ENCODE peak calls at places on chromosomes 6 and 20, in seven cellular contexts. V is dorsolateral prefrontal cortex; Z is right lobe of liver; K is mucosa of descending colon; P is AG09319; O is CD8-positive, alpha-beta T cell; N is AG09309. I is an unnamed sample.

GRCh38 chr6:38715016-38715809 is at the start of gene DNAH8:
- DNase-seq in V (no peak), Z (peak), K (no peak), P (no peak), O (no peak), N (no peak), I (no peak)

GRCh38 chr6:150924808-150925654 is 59.5 kb downstream of the MTHFD1L start:
- DNase-seq in V (no peak), Z (no peak), K (no peak), P (peak), O (no peak), N (peak), I (no peak)

GRCh38 chr20:50055524-50056083 is 57.3 kb downstream of the UBE2V1 start:
- DNase-seq in V (no peak), Z (no peak), K (no peak), P (no peak), O (no peak), N (no peak), I (no peak)

GRCh38 chr6:25193147-25193864 is 85.9 kb upstream of the CARMIL1 start:
- DNase-seq in V (no peak), Z (no peak), K (no peak), P (peak), O (no peak), N (peak), I (no peak)

GRCh38 chr6:26286168-26286854 is 78.7 kb upstream of the BTN3A2 start:
- DNase-seq in V (peak), Z (peak), K (peak), P (no peak), O (peak), N (no peak), I (no peak)

GRCh38 chr6:167350322-167350721 is 25.4 kb downstream of the TTLL2 start:
- DNase-seq in V (no peak), Z (no peak), K (no peak), P (no peak), O (no peak), N (no peak), I (no peak)

GRCh38 chr6:19549109-19549508 is 288.1 kb upstream of the ID4 start:
- DNase-seq in V (no peak), Z (no peak), K (no peak), P (no peak), O (no peak), N (no peak), I (no peak)

GRCh38 chr6:56511591-56511990 is 131.1 kb downstream of the DST start:
- DNase-seq in V (no peak), Z (no peak), K (no peak), P (no peak), O (no peak), N (no peak), I (no peak)

GRCh38 chr20:14879839-14880238 is 542.4 kb upstream of the FLRT3 start:
- DNase-seq in V (no peak), Z (no peak), K (no peak), P (no peak), O (no peak), N (no peak), I (no peak)

GRCh38 chr20:46651091-46651962 is at the start of gene SLC13A3:
- DNase-seq in V (no peak), Z (no peak), K (no peak), P (no peak), O (no peak), N (no peak), I (no peak)

GRCh38 chr6:37731888-37732287 is 34.2 kb upstream of the MDGA1 start:
- DNase-seq in V (no peak), Z (no peak), K (no peak), P (no peak), O (peak), N (no peak), I (no peak)

GRCh38 chr6:148677594-148678476 is 69.0 kb upstream of the UST start:
- DNase-seq in V (no peak), Z (no peak), K (no peak), P (no peak), O (no peak), N (no peak), I (no peak)

GRCh38 chr6:32436995-32437836 is 2.5 kb upstream of the HLA-DRA start:
- DNase-seq in V (no peak), Z (no peak), K (no peak), P (no peak), O (no peak), N (no peak), I (no peak)

GRCh38 chr6:107612762-107613415 is 123.0 kb downstream of the SOBP start:
- DNase-seq in V (no peak), Z (no peak), K (no peak), P (no peak), O (no peak), N (no peak), I (no peak)

GRCh38 chr6:134316733-134317431 is 1.0 kb downstream of the SGK1 start:
- DNase-seq in V (no peak), Z (no peak), K (no peak), P (no peak), O (no peak), N (no peak), I (no peak)

GRCh38 chr6:119902681-119903080 is 553.1 kb upstream of the MAN1A1 start:
- DNase-seq in V (no peak), Z (no peak), K (no peak), P (no peak), O (no peak), N (no peak), I (no peak)

GRCh38 chr6:35302604-35303218 is 5.1 kb downstream of the DEF6 start:
- DNase-seq in V (no peak), Z (peak), K (peak), P (no peak), O (peak), N (no peak), I (no peak)

GRCh38 chr6:113632220-113632864 is 224.8 kb upstream of the MARCKS start:
- DNase-seq in V (no peak), Z (peak), K (no peak), P (peak), O (no peak), N (peak), I (no peak)

GRCh38 chr20:17911927-17912326 is 56.7 kb downstream of the SNX5 start:
- DNase-seq in V (no peak), Z (no peak), K (no peak), P (no peak), O (no peak), N (no peak), I (no peak)

GRCh38 chr6:144248470-144249301 is 36.4 kb upstream of the UTRN start:
- DNase-seq in V (no peak), Z (no peak), K (no peak), P (peak), O (no peak), N (peak), I (no peak)

GRCh38 chr6:139801571-139802321 is 427.3 kb upstream of the CITED2 start:
- DNase-seq in V (no peak), Z (no peak), K (no peak), P (no peak), O (no peak), N (no peak), I (no peak)

GRCh38 chr20:48632825-48633619 is 194.8 kb downstream of the PREX1 start:
- DNase-seq in V (no peak), Z (no peak), K (no peak), P (no peak), O (no peak), N (no peak), I (peak)

GRCh38 chr6:149942461-149942829 is 631 bp downstream of the ULBP2 start:
- DNase-seq in V (no peak), Z (no peak), K (no peak), P (no peak), O (no peak), N (no peak), I (no peak)

GRCh38 chr20:46009847-46010246 is 1.1 kb downstream of the MMP9 start:
- DNase-seq in V (no peak), Z (no peak), K (no peak), P (no peak), O (no peak), N (no peak), I (no peak)

GRCh38 chr20:57718490-57719009 is 8.7 kb upstream of the PMEPA1 start:
- DNase-seq in V (peak), Z (peak), K (peak), P (peak), O (peak), N (peak), I (peak)

GRCh38 chr6:3330199-3330598 is 71.5 kb downstream of the PSMG4 start:
- DNase-seq in V (no peak), Z (no peak), K (no peak), P (no peak), O (no peak), N (no peak), I (no peak)

GRCh38 chr6:102907181-102907580 is 1513.7 kb downstream of the GRIK2 start:
- DNase-seq in V (no peak), Z (no peak), K (no peak), P (no peak), O (no peak), N (no peak), I (no peak)

GRCh38 chr6:148272084-148272483 is 70.6 kb upstream of the SASH1 start:
- DNase-seq in V (no peak), Z (no peak), K (no peak), P (peak), O (no peak), N (peak), I (no peak)

GRCh38 chr6:6820688-6821238 is 232.2 kb downstream of the LY86 start:
- DNase-seq in V (no peak), Z (peak), K (peak), P (no peak), O (no peak), N (no peak), I (no peak)

GRCh38 chr6:37517411-37517812 is 17.7 kb upstream of the CCDC167 start:
- DNase-seq in V (no peak), Z (no peak), K (no peak), P (no peak), O (peak), N (no peak), I (peak)

GRCh38 chr20:57417051-57417689 is 26.0 kb downstream of the RBM38 start:
- DNase-seq in V (no peak), Z (no peak), K (no peak), P (no peak), O (no peak), N (no peak), I (no peak)

GRCh38 chr6:125363010-125363359 is 61.2 kb upstream of the HDDC2 start:
- DNase-seq in V (no peak), Z (no peak), K (no peak), P (no peak), O (no peak), N (no peak), I (no peak)

GRCh38 chr20:58472273-58473018 is 42.8 kb downstream of the APCDD1L start:
- DNase-seq in V (no peak), Z (no peak), K (no peak), P (no peak), O (no peak), N (no peak), I (no peak)

GRCh38 chr6:74128536-74128935 is 432.5 kb downstream of the CD109 start:
- DNase-seq in V (no peak), Z (no peak), K (no peak), P (no peak), O (no peak), N (no peak), I (no peak)

GRCh38 chr6:149918151-149918905 is 4.6 kb downstream of the RAET1G start:
- DNase-seq in V (no peak), Z (no peak), K (no peak), P (no peak), O (no peak), N (no peak), I (peak)

GRCh38 chr6:84766796-84767590 is 2.6 kb upstream of the TBX18 start:
- DNase-seq in V (no peak), Z (no peak), K (no peak), P (no peak), O (no peak), N (no peak), I (peak)

GRCh38 chr20:17859002-17859615 is 109.5 kb downstream of the SNX5 start:
- DNase-seq in V (no peak), Z (peak), K (no peak), P (no peak), O (no peak), N (no peak), I (no peak)

DNA sequence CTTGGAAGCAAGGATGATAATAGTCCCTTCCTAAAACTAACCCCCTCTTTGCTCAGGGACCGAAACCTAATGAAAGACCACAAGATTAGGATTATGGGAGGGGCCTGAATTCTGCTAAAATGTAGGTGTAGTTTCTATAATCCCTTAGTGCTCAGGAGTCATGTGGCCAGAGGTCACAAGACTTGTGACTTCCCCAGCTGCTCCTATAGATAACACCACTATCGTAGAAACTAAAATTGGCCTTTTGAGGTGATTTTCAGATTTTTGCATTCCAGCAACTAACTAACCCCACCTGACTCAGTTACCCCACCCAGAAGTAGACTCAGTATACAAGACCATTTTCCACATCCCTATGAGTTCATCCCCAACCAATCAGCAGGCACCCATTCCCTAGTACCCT is 42.1 kb downstream of the MDN1 start:
- DNase-seq in V (no peak), Z (no peak), K (no peak), P (no peak), O (no peak), N (no peak), I (no peak)
- TF ChIP-seq CTCF in V (no peak), Z (no peak), K (no peak), P (no peak), O (no peak), N (no peak), I (no peak)

GRCh38 chr20:7981374-7981773 is 38.2 kb downstream of the TMX4 start:
- DNase-seq in V (no peak), Z (no peak), K (no peak), P (no peak), O (no peak), N (no peak), I (no peak)

GRCh38 chr20:7984192-7984591 is 35.4 kb downstream of the TMX4 start:
- DNase-seq in V (no peak), Z (no peak), K (no peak), P (no peak), O (no peak), N (no peak), I (no peak)

GRCh38 chr20:7985916-7986315 is 33.6 kb downstream of the TMX4 start:
- DNase-seq in V (no peak), Z (no peak), K (no peak), P (no peak), O (no peak), N (no peak), I (no peak)

GRCh38 chr20:7976015-7976414 is 35.8 kb upstream of the HAO1 start:
- DNase-seq in V (no peak), Z (no peak), K (no peak), P (no peak), O (no peak), N (no peak), I (no peak)

GRCh38 chr20:7980332-7981046 is 39.1 kb downstream of the TMX4 start:
- DNase-seq in V (no peak), Z (no peak), K (no peak), P (peak), O (no peak), N (peak), I (no peak)
- TF ChIP-seq CTCF in V (peak), Z (peak), K (no peak), P (peak), O (peak), N (peak), I (peak)

DNA sequence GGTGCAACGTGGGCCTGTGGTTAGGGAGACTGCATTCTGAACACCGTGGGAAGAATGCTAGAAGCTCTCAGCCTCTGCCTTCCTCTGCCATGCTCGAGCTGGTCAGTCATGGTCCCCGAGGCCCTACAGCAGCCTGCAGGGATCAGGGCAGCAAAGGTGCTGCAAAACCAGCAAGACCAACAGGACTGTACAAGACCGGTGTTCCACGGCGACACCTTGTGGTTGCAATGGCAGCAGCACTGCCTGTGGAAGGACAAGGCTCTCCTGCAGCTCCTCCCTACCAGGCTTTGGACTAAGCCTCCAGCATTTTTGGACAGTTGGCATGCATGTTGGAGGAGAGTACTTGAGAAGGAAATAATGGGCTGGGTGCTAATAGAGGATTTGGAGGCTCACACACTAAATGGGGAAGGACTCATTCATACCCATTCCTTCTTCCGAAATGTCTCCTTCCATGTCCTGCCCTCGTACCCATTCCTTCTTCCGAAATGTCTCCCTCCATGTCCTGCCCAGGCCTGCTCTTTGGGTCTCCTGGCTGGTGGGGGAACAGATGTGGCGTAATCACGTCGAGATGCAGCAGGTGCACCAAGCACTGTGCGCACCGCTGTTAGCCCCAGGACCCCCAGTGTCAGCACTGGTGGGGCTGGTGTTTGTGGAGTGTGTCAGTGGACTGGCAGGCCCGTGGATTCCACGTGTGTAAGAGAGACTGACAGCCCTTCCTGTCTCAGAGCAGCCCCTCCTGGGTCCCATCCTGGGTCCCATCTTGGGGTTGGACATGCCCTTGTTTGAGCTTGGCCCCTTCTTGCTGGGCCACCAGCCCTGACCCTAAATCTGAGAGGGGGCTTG is 18.6 kb upstream of the MYT1 start:
- DNase-seq in V (no peak), Z (no peak), K (no peak), P (no peak), O (no peak), N (no peak), I (no peak)
- TF ChIP-seq CTCF in V (no peak), Z (no peak), K (no peak), P (no peak), O (no peak), N (peak), I (peak)

DNA sequence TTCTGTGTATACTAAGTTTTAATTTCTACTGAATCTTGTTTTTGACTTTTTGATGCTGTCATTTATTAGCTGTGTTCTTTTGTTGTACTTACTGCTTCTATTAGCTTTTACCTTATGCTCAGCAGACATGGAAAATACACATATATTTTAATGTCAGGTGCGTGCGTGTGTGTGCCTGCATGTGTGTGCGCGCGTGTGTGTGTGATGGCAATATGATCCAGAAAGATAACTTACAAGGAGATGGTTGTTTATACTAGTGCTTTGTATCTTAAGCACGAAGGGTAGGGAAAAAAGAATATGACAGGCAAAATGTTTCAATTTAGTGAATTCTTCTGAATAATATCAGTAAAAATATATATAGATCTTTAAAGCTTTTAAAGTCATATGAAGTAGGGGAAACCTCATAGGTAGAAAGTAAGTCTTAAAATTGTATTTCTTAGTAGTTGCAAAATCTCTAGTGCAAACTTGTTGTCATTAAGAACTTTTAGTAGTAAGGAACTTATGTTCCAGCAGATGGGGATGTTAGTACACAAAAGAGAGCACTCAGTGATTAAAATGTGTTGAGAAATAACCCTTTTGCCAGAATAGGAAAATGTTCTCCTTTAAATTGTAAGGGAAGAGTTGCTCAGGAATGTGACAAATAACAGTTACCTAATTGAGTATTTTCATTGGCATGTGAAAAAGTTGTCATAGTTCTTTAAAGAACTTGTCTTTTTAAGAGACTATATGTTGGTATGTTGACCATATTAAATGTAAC is 13.2 kb downstream of the QKI start:
- DNase-seq in V (no peak), Z (no peak), K (no peak), P (peak), O (no peak), N (peak), I (no peak)
- TF ChIP-seq CTCF in V (peak), Z (peak), K (no peak), P (peak), O (no peak), N (peak), I (peak)

GRCh38 chr6:9517806-9518205 is 897.1 kb downstream of the TFAP2A start:
- DNase-seq in V (no peak), Z (no peak), K (no peak), P (no peak), O (no peak), N (no peak), I (no peak)
- TF ChIP-seq CTCF in V (no peak), Z (no peak), K (no peak), P (no peak), O (no peak), N (no peak), I (no peak)

DNA sequence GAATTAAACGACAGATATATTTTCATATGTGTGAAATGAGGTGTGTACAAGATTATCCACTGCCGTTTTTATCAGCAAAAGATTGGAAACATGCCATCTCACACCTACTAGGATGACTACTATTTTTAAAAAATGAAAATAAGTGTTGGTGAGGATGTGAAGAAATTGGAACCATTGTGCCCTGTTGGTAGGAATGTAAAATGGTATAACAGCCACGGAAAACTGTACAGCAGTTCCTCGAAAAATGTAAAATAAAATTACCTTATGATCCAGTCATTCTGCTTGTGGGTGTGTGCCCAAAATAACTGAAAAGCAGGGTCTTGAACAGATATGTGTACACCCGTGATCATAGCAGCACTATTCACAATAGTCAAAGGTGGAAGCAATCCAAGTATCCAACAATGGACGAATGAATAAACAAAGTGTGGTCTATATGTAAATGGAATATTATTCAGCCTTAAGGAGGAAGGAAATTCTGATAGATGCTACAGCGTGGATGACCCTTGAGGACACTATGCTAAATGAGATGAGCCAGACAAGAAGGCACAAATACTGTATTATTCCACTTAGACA is 27.0 kb upstream of the CCN5 start:
- DNase-seq in V (no peak), Z (no peak), K (no peak), P (no peak), O (no peak), N (no peak), I (no peak)
- TF ChIP-seq CTCF in V (peak), Z (no peak), K (no peak), P (no peak), O (no peak), N (no peak), I (peak)